ENCODE peak calls at places on chromosomes 6 and 20, in four cellular contexts. F is fibroblast of mammary gland, D is HFF-Myc, R is aorta. I is an unnamed sample.

GRCh38 chr6:141963543-141964295 is 169.0 kb upstream of the GJE1 start:
- DNase-seq in R (no peak), D (no peak), F (peak; percentile 55), I (no peak)

GRCh38 chr20:47358052-47358671 is 1.7 kb upstream of the ZMYND8 start:
- DNase-seq in R (no peak), F (no peak), D (no peak), I (no peak)

GRCh38 chr6:13485923-13486557 is 1.4 kb downstream of the GFOD1 start:
- DNase-seq in D (no peak), R (peak; percentile 77), F (peak; percentile 29), I (no peak)

GRCh38 chr20:4008026-4008413 is 7.3 kb downstream of the RNF24 start:
- DNase-seq in F (no peak), R (no peak), D (no peak), I (no peak)

GRCh38 chr20:63136296-63136695 is 79.6 kb downstream of the YTHDF1 start:
- DNase-seq in R (peak; percentile 67), D (no peak), F (no peak), I (no peak)

GRCh38 chr20:9503530-9504251 is 10.7 kb upstream of the LAMP5 start:
- DNase-seq in F (peak; percentile 77), R (no peak), D (peak; percentile 24), I (peak; percentile 5)

GRCh38 chr6:106159531-106159940 is 73.4 kb downstream of the PRDM1 start:
- DNase-seq in F (peak; percentile 96), D (no peak), R (no peak), I (no peak)

GRCh38 chr20:60249436-60249835 is 291.2 kb downstream of the CDH26 start:
- DNase-seq in F (peak; percentile 95), R (no peak), D (peak; percentile 81), I (no peak)

GRCh38 chr6:1796706-1797529 is 187.2 kb downstream of the FOXC1 start:
- DNase-seq in F (no peak), R (no peak), D (no peak), I (no peak)

GRCh38 chr6:23659125-23659524 is 466.9 kb upstream of the NRSN1 start:
- DNase-seq in R (no peak), F (peak; percentile 25), D (no peak), I (no peak)

GRCh38 chr6:167827062-167827587 is 414 bp downstream of the AFDN start:
- DNase-seq in F (no peak), R (peak; percentile 81), D (no peak), I (no peak)

GRCh38 chr20:23514848-23515247 is 23.9 kb downstream of the CST8 start:
- DNase-seq in D (no peak), F (no peak), R (no peak), I (no peak)

GRCh38 chr6:15994814-15995459 is 133.9 kb upstream of the MYLIP start:
- DNase-seq in R (no peak), D (no peak), F (peak; percentile 7), I (no peak)

GRCh38 chr6:119176445-119176844 is 98.0 kb upstream of the FAM184A start:
- DNase-seq in D (no peak), R (no peak), F (no peak), I (no peak)

GRCh38 chr20:63500151-63500901 is 1.4 kb upstream of the EEF1A2 start:
- DNase-seq in F (no peak), D (no peak), R (peak; percentile 69), I (no peak)

GRCh38 chr6:28922841-28923317 is 906 bp downstream of the TRIM27 start:
- DNase-seq in F (peak; percentile 35), D (no peak), R (no peak), I (no peak)

GRCh38 chr6:137903933-137904821 is 37.1 kb downstream of the TNFAIP3 start:
- DNase-seq in R (no peak), D (no peak), F (peak; percentile 58), I (no peak)

GRCh38 chr6:124967444-124967843 is 5.2 kb downstream of the RNF217 start:
- DNase-seq in R (no peak), F (no peak), D (no peak), I (no peak)

GRCh38 chr20:38626921-38627659 is 25.5 kb downstream of the ARHGAP40 start:
- DNase-seq in F (no peak), R (no peak), D (no peak), I (no peak)

GRCh38 chr20:63576311-63576710 is 2.3 kb upstream of the HELZ2 start:
- DNase-seq in D (no peak), R (no peak), F (no peak), I (no peak)

GRCh38 chr6:111880181-111880944 is 7.1 kb upstream of the FYN start:
- DNase-seq in D (no peak), R (no peak), F (peak; percentile 61), I (no peak)

GRCh38 chr6:163926642-163927041 is 512.1 kb downstream of the QKI start:
- DNase-seq in R (no peak), F (peak; percentile 40), D (peak; percentile 4), I (no peak)

GRCh38 chr6:27795697-27796494 is 116.3 kb downstream of the OR2B2 start:
- DNase-seq in R (no peak), D (peak; percentile 97), F (peak; percentile 93), I (peak; percentile 81)

GRCh38 chr6:37004044-37004984 is 1.1 kb upstream of the FGD2 start:
- DNase-seq in R (no peak), D (no peak), F (no peak), I (no peak)

GRCh38 chr6:145844933-145845531 is 30.4 kb upstream of the FBXO30 start:
- DNase-seq in R (no peak), F (peak; percentile 59), D (no peak), I (no peak)

GRCh38 chr6:11714116-11714797 is 64.3 kb downstream of the ADTRP start:
- DNase-seq in R (no peak), D (no peak), F (no peak), I (no peak)

GRCh38 chr6:38179300-38179699 is 359.8 kb downstream of the ZFAND3 start:
- DNase-seq in F (no peak), R (peak; percentile 64), D (no peak), I (no peak)

GRCh38 chr6:48419992-48420391 is 309.0 kb upstream of the PTCHD4 start:
- DNase-seq in F (no peak), R (no peak), D (no peak), I (no peak)

GRCh38 chr20:32006841-32007786 is 3.1 kb upstream of the CCM2L start:
- DNase-seq in F (no peak), D (no peak), R (no peak), I (no peak)

GRCh38 chr6:157755752-157756411 is 67.2 kb upstream of the SNX9 start:
- DNase-seq in R (no peak), D (no peak), F (no peak), I (no peak)

GRCh38 chr6:77844822-77845221 is 192.0 kb downstream of the MEI4 start:
- DNase-seq in F (no peak), R (no peak), D (no peak), I (no peak)

GRCh38 chr6:163284151-163284550 is 130.4 kb upstream of the QKI start:
- DNase-seq in R (no peak), F (peak; percentile 16), D (no peak), I (no peak)

GRCh38 chr6:123022980-123023379 is 26.9 kb downstream of the CLVS2 start:
- DNase-seq in R (no peak), D (no peak), F (peak; percentile 28), I (no peak)

I was measured in brain pericyte.